ENCODE peak calls at places on chromosome 15, in nine cellular contexts. Q is Calu3, A is H9, E is fibroblast of villous mesenchyme, V is dorsolateral prefrontal cortex, B is right lobe of liver, O is fibroblast of pulmonary artery, N is endothelial cell, L is Panc1. K is an unnamed sample.

GRCh38 chr15:85749261-85750151 is 45.2 kb downstream of the KLHL25 start:
- DNase-seq in L (no peak), E (no peak), Q (no peak), A (peak), O (no peak), N (no peak), B (no peak), V (peak), K (no peak)

GRCh38 chr15:34065941-34066340 is 26.9 kb upstream of the AVEN start:
- DNase-seq in O (no peak), B (no peak), V (no peak), A (no peak), E (no peak), Q (no peak), L (no peak), N (no peak), K (no peak)

GRCh38 chr15:70231484-70231883 is 133.8 kb upstream of the TLE3 start:
- DNase-seq in L (no peak), E (no peak), O (no peak), A (no peak), V (no peak), N (no peak), Q (no peak), B (no peak), K (no peak)

GRCh38 chr15:83446904-83447708 is at the start of gene SH3GL3:
- DNase-seq in O (peak), B (peak), E (peak), Q (peak), V (peak), N (peak), A (peak), L (no peak), K (peak)

GRCh38 chr15:70879386-70879785 is 12.8 kb downstream of the THAP10 start:
- DNase-seq in Q (no peak), A (no peak), V (no peak), E (no peak), O (peak), N (no peak), B (no peak), L (no peak), K (no peak)

GRCh38 chr15:89822030-89822429 is 7.4 kb upstream of the ANPEP start:
- DNase-seq in B (no peak), Q (no peak), E (no peak), N (no peak), O (no peak), V (no peak), A (no peak), L (no peak), K (no peak)

GRCh38 chr15:31270767-31271166 is 55.9 kb upstream of the KLF13 start:
- DNase-seq in E (no peak), A (peak), O (no peak), N (no peak), Q (no peak), B (no peak), L (no peak), V (no peak), K (no peak)

GRCh38 chr15:55372701-55373440 is 35.3 kb downstream of the CCPG1 start:
- DNase-seq in B (no peak), N (no peak), O (no peak), A (no peak), L (no peak), V (no peak), E (no peak), Q (no peak), K (no peak)

GRCh38 chr15:22949074-22949547 is 31.1 kb downstream of the CYFIP1 start:
- DNase-seq in Q (no peak), N (peak), E (peak), L (no peak), B (no peak), A (peak), V (no peak), O (peak), K (no peak)

GRCh38 chr15:51030649-51031316 is 63.9 kb downstream of the TNFAIP8L3 start:
- DNase-seq in N (no peak), E (peak), A (no peak), V (no peak), O (peak), B (no peak), Q (no peak), L (peak), K (no peak)

GRCh38 chr15:90142216-90143175 is 40.2 kb upstream of the IDH2 start:
- DNase-seq in V (no peak), E (no peak), O (no peak), L (no peak), N (no peak), Q (no peak), B (no peak), A (no peak), K (no peak)

GRCh38 chr15:39472661-39473657 is 107.9 kb upstream of the THBS1 start:
- DNase-seq in A (no peak), Q (no peak), O (peak), E (peak), V (no peak), L (no peak), N (no peak), B (peak), K (no peak)

GRCh38 chr15:69998541-69999391 is 99.0 kb downstream of the TLE3 start:
- DNase-seq in E (no peak), B (no peak), O (no peak), A (no peak), N (no peak), L (no peak), V (no peak), Q (no peak), K (no peak)

GRCh38 chr15:69591905-69592508 is 139.4 kb downstream of the RPLP1 start:
- DNase-seq in A (no peak), O (no peak), B (no peak), E (no peak), N (no peak), Q (peak), V (no peak), L (no peak), K (no peak)

GRCh38 chr15:69462030-69462492 is 9.4 kb downstream of the RPLP1 start:
- DNase-seq in L (no peak), A (no peak), B (peak), Q (peak), E (no peak), O (no peak), V (no peak), N (no peak), K (no peak)

GRCh38 chr15:39391230-39391629 is 189.6 kb upstream of the THBS1 start:
- DNase-seq in L (no peak), A (no peak), B (no peak), N (no peak), O (peak), E (peak), V (no peak), Q (no peak), K (no peak)

GRCh38 chr15:85063088-85063487 is 81.4 kb downstream of the PDE8A start:
- DNase-seq in L (no peak), E (peak), V (no peak), A (no peak), Q (no peak), B (no peak), O (no peak), N (no peak), K (no peak)

GRCh38 chr15:52256366-52256765 is 39.2 kb downstream of the MYO5C start:
- DNase-seq in L (peak), E (peak), O (peak), B (no peak), A (peak), Q (peak), V (peak), N (peak), K (no peak)

DNA sequence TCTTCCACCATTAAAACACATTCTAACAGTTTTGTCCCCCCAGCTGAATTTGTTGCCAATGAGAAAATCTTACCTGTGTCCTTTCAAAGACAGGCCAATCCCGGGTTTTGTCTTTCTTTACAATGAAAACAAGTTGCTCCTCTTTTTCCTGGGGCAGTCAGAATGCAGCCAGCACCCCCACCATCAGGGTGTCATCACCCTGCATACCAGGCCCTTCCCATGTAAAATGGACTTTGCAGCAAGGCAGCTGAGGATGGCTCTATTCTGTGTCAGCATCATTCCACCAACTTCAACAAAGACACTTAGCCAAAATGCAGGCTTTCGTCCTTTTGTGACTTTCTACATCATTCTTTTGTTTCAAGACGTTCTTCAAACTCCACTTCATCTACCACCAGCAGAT is 490.9 kb downstream of the OCA2 start:
- DNase-seq in V (no peak), A (no peak), Q (no peak), N (no peak), B (no peak), L (no peak), O (no peak), E (no peak), K (no peak)
- TF ChIP-seq CTCF in V (no peak), A (peak), Q (no peak), N (no peak), B (no peak), L (no peak), O (no peak), E (no peak), K (no peak)

DNA sequence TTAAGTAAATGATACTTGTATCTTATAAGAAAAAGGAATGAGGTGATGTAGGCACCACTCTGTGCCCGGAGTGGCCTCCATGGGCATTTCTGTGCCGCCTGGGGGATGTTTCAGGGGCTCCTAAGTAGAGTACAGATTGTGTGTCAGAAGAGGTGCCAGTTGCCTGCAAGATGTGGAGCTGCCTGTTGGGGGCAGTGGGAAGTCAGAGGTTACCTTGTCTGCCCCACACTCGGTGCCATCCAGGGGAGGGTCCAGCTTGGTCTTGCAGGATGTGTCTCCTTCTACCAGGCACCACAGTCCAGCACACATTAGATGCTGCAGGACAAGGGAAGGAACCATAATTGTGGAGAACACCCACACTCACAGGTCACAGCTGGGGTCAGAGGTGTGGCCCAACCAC is 208.8 kb downstream of the ADAMTS17 start:
- DNase-seq in V (no peak), N (no peak), E (no peak), A (peak), Q (no peak), O (no peak), B (no peak), L (no peak), K (no peak)
- TF ChIP-seq CTCF in V (no peak), N (no peak), E (no peak), A (peak), Q (no peak), O (no peak), B (no peak), L (no peak), K (no peak)

GRCh38 chr15:36931434-36931833 is 168.9 kb downstream of the MEIS2 start:
- DNase-seq in O (no peak), L (no peak), Q (no peak), E (no peak), A (no peak), V (no peak), N (no peak), B (no peak), K (no peak)

GRCh38 chr15:36926422-36926815 is 173.9 kb downstream of the MEIS2 start:
- DNase-seq in B (no peak), O (no peak), V (no peak), N (no peak), Q (no peak), L (no peak), E (no peak), A (no peak), K (no peak)

GRCh38 chr15:36933239-36933990 is 166.9 kb downstream of the MEIS2 start:
- DNase-seq in A (no peak), E (no peak), O (no peak), B (no peak), V (no peak), Q (no peak), N (no peak), L (no peak), K (no peak)

GRCh38 chr15:36936652-36937051 is 163.7 kb downstream of the MEIS2 start:
- DNase-seq in O (peak), V (no peak), A (no peak), L (no peak), Q (no peak), E (peak), B (no peak), N (no peak), K (no peak)

DNA sequence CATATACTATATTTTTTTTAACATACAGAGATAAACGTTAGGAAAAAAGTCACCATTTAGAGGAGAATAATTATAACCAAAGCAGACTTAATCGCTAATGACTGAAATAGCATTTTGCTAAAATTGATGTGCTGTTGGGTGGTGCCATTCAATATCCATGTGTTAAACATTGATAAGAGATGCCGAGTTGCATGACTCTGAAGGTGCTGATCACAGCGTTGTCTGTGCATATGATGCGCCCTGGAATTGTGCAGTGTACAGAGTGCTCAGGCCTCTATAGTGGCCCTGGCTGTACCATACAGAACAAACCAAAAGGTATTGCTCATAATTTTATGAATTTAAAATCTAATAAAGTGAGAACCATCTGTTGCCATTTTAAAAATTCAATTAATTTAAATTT is 168.3 kb downstream of the MEIS2 start:
- DNase-seq in L (no peak), Q (no peak), N (no peak), B (no peak), A (no peak), O (no peak), V (no peak), E (no peak), K (no peak)
- TF ChIP-seq CTCF in L (no peak), Q (no peak), N (no peak), B (no peak), A (no peak), O (no peak), V (no peak), E (no peak), K (no peak)

GRCh38 chr15:94131875-94132274 is 99.5 kb upstream of the MCTP2 start:
- DNase-seq in N (no peak), Q (no peak), A (no peak), L (no peak), O (no peak), B (no peak), E (peak), V (no peak), K (no peak)
- TF ChIP-seq CTCF in N (no peak), Q (no peak), A (peak), L (no peak), O (no peak), B (no peak), E (no peak), V (no peak), K (no peak)

DNA sequence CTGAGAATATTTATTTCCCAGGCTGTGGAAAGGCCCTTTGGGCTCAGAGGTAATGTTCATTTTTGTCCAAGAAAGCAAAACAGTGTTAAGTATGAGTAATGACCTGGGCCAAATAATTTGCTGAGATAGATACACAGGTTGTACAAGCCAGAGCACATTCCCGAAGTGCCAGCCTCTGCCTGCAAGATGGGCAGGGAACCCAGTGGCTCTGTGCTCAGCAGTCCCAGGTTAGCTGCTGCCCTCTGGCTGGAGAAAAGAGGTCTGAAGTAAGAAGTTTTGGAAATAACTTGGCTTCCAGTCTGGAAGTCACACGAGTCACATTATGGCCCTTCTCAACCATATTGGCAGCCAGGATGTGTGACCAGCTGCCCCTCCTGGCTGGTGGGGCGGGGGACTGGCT is 20.2 kb downstream of the MYZAP start:
- DNase-seq in E (peak), O (peak), N (no peak), V (no peak), B (no peak), Q (peak), A (no peak), L (no peak), K (no peak)
- TF ChIP-seq CTCF in E (peak), O (peak), N (no peak), V (peak), B (peak), Q (peak), A (peak), L (peak), K (no peak)

DNA sequence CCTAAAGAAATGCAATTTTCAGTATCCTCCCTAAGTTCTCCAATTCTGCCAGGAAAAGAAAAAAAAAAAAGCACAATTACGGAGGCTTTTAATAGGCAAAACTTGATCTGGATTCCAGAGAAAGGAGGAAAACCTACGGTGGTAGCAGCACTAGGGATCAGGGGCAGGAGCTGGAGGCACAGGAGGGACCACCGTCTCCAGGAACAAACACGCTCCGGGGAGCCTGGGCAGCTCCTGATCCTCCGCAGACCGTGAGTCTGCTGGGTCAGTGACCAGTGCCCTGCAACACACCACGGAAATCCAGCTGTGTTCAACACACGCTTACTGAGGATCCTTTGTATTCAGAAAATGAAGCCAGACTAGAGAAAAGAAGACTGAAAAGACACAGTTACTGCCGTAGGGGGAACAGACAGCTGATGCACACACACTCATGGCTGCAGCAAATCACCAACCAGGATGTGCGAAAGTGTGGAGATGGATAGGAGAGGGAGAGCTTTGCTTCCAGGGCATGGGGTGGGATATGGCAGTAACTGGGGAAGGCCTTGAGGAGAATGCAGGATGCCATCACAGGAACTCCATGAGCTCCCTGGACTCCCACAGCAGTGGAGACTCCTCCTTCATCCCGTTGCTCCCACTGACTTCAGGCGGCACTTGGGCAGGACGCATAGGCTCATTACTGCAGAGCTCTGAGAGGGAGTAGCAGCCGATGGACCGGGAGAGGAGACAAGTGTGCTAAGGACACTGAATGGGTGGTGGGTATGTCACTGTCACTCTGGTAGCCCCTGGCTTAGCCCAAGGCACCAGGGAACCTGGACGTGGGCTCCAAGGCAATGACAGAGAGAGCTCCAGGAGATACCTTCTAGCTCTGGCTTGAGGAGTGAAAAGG is 167.0 kb downstream of the ATP10A start:
- DNase-seq in O (no peak), N (no peak), Q (no peak), B (no peak), E (no peak), L (no peak), A (no peak), V (no peak), K (no peak)
- TF ChIP-seq CTCF in O (no peak), N (no peak), Q (no peak), B (no peak), E (no peak), L (no peak), A (no peak), V (no peak), K (no peak)

GRCh38 chr15:67613708-67614107 is 71.2 kb downstream of the MAP2K5 start:
- DNase-seq in L (no peak), E (no peak), O (no peak), V (no peak), A (no peak), N (no peak), B (no peak), Q (no peak), K (no peak)
- TF ChIP-seq CTCF in L (no peak), E (peak), O (no peak), V (no peak), A (peak), N (peak), B (no peak), Q (no peak), K (no peak)

GRCh38 chr15:86834115-86834863 is 754.6 kb downstream of the AGBL1 start:
- DNase-seq in V (no peak), O (no peak), Q (no peak), L (no peak), A (no peak), B (peak), E (no peak), N (no peak), K (no peak)

GRCh38 chr15:86833595-86833994 is 753.9 kb downstream of the AGBL1 start:
- DNase-seq in B (no peak), N (no peak), O (no peak), A (no peak), E (no peak), Q (no peak), L (no peak), V (no peak), K (no peak)

GRCh38 chr15:86829251-86829650 is 749.6 kb downstream of the AGBL1 start:
- DNase-seq in V (no peak), L (no peak), O (no peak), E (no peak), B (no peak), N (no peak), A (no peak), Q (no peak), K (no peak)

DNA sequence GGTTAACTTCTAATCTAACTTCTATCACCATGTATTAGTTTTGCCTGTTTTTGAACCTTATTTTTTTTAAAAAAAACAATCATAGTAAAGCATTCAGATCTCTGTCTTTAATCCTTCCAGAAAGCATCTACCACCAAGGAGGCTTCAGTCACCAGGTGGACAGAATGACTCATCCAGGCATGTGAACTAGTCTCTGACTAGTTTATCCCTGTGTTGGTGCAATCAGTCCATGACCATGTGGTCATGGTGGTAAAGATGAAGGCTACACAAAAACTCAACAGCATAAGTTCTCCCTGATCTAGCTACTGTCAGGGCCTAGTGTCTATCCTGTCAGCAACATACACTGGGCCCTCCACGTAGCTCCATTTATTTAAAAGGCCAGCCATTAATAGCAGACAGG is 750.6 kb downstream of the AGBL1 start:
- DNase-seq in Q (no peak), E (no peak), B (no peak), O (no peak), A (no peak), V (no peak), N (no peak), L (no peak), K (no peak)
- TF ChIP-seq CTCF in Q (no peak), E (no peak), B (no peak), O (no peak), A (no peak), V (no peak), N (no peak), L (no peak), K (no peak)

K was measured in mesothelial cell of epicardium.